ENCODE peak calls at places on chromosomes 3 and 15, in six cellular contexts. One of them, this sample, is unnamed.

GRCh38 chr15:66942649-66943390 is 122.6 kb upstream of the SMAD3 start:
- DNase-seq in A549: no peak
- DNase-seq in heart left ventricle: no peak
- DNase-seq in WERI-Rb-1: no peak
- DNase-seq in transverse colon: no peak
- DNase-seq in osteoblast: peak
- DNase-seq in this sample: no peak

GRCh38 chr3:124887177-124887995 is at the start of gene ITGB5:
- DNase-seq in A549: peak
- DNase-seq in heart left ventricle: peak
- DNase-seq in WERI-Rb-1: peak
- DNase-seq in transverse colon: peak
- DNase-seq in osteoblast: peak
- DNase-seq in this sample: peak

GRCh38 chr3:197093871-197094270 is 64.3 kb upstream of the MELTF start:
- DNase-seq in A549: no peak
- DNase-seq in heart left ventricle: no peak
- DNase-seq in WERI-Rb-1: no peak
- DNase-seq in transverse colon: no peak
- DNase-seq in osteoblast: no peak
- DNase-seq in this sample: no peak

GRCh38 chr3:88005066-88005465 is 53.7 kb downstream of the CGGBP1 start:
- DNase-seq in A549: peak
- DNase-seq in heart left ventricle: no peak
- DNase-seq in WERI-Rb-1: no peak
- DNase-seq in transverse colon: no peak
- DNase-seq in osteoblast: peak
- DNase-seq in this sample: no peak

GRCh38 chr3:63654246-63654645 is 1.8 kb downstream of the SNTN start:
- DNase-seq in A549: no peak
- DNase-seq in heart left ventricle: no peak
- DNase-seq in WERI-Rb-1: no peak
- DNase-seq in transverse colon: no peak
- DNase-seq in osteoblast: no peak
- DNase-seq in this sample: no peak

GRCh38 chr3:171718493-171719205 is 91.6 kb downstream of the PLD1 start:
- DNase-seq in A549: no peak
- DNase-seq in heart left ventricle: no peak
- DNase-seq in WERI-Rb-1: no peak
- DNase-seq in transverse colon: no peak
- DNase-seq in osteoblast: no peak
- DNase-seq in this sample: no peak

GRCh38 chr3:125647318-125648014 is 52.2 kb upstream of the OSBPL11 start:
- DNase-seq in A549: no peak
- DNase-seq in heart left ventricle: no peak
- DNase-seq in WERI-Rb-1: no peak
- DNase-seq in transverse colon: peak
- DNase-seq in osteoblast: no peak
- DNase-seq in this sample: peak

GRCh38 chr3:143088835-143089234 is 30.7 kb upstream of the CHST2 start:
- DNase-seq in A549: no peak
- DNase-seq in heart left ventricle: no peak
- DNase-seq in WERI-Rb-1: no peak
- DNase-seq in transverse colon: no peak
- DNase-seq in osteoblast: no peak
- DNase-seq in this sample: no peak

GRCh38 chr3:123194552-123194951 is 7.2 kb upstream of the SEC22A start:
- DNase-seq in A549: peak
- DNase-seq in heart left ventricle: peak
- DNase-seq in WERI-Rb-1: peak
- DNase-seq in transverse colon: peak
- DNase-seq in osteoblast: no peak
- DNase-seq in this sample: peak

GRCh38 chr15:73075151-73075859 is 23.0 kb downstream of the NEO1 start:
- DNase-seq in A549: no peak
- DNase-seq in heart left ventricle: no peak
- DNase-seq in WERI-Rb-1: no peak
- DNase-seq in transverse colon: no peak
- DNase-seq in osteoblast: no peak
- DNase-seq in this sample: no peak

GRCh38 chr3:11470031-11470853 is 173.5 kb downstream of the VGLL4 start:
- DNase-seq in A549: no peak
- DNase-seq in heart left ventricle: no peak
- DNase-seq in WERI-Rb-1: no peak
- DNase-seq in transverse colon: no peak
- DNase-seq in osteoblast: no peak
- DNase-seq in this sample: no peak

GRCh38 chr15:52511084-52511483 is 17.6 kb downstream of the MYO5A start:
- DNase-seq in A549: no peak
- DNase-seq in heart left ventricle: no peak
- DNase-seq in WERI-Rb-1: no peak
- DNase-seq in transverse colon: no peak
- DNase-seq in osteoblast: no peak
- DNase-seq in this sample: no peak

GRCh38 chr15:88256261-88257230 is at the start of gene NTRK3:
- DNase-seq in A549: peak
- DNase-seq in heart left ventricle: no peak
- DNase-seq in WERI-Rb-1: no peak
- DNase-seq in transverse colon: no peak
- DNase-seq in osteoblast: peak
- DNase-seq in this sample: no peak

GRCh38 chr3:196662711-196663571 is 23.4 kb downstream of the NRROS start:
- DNase-seq in A549: no peak
- DNase-seq in heart left ventricle: no peak
- DNase-seq in WERI-Rb-1: peak
- DNase-seq in transverse colon: no peak
- DNase-seq in osteoblast: peak
- DNase-seq in this sample: no peak

GRCh38 chr15:98753726-98754125 is 105.4 kb downstream of the IGF1R start:
- DNase-seq in A549: no peak
- DNase-seq in heart left ventricle: no peak
- DNase-seq in WERI-Rb-1: no peak
- DNase-seq in transverse colon: no peak
- DNase-seq in osteoblast: no peak
- DNase-seq in this sample: no peak

GRCh38 chr3:104820959-104821358 is 545.8 kb upstream of the ALCAM start:
- DNase-seq in A549: no peak
- DNase-seq in heart left ventricle: no peak
- DNase-seq in WERI-Rb-1: no peak
- DNase-seq in transverse colon: no peak
- DNase-seq in osteoblast: no peak
- DNase-seq in this sample: no peak

GRCh38 chr3:136262559-136262958 is 12.4 kb downstream of the PCCB start:
- DNase-seq in A549: no peak
- DNase-seq in heart left ventricle: no peak
- DNase-seq in WERI-Rb-1: no peak
- DNase-seq in transverse colon: no peak
- DNase-seq in osteoblast: peak
- DNase-seq in this sample: no peak

GRCh38 chr3:197539651-197540051 is 16.1 kb downstream of the BDH1 start:
- DNase-seq in A549: no peak
- DNase-seq in heart left ventricle: no peak
- DNase-seq in WERI-Rb-1: no peak
- DNase-seq in transverse colon: peak
- DNase-seq in osteoblast: no peak
- DNase-seq in this sample: no peak

GRCh38 chr3:127363171-127363570 is 75.3 kb upstream of the PRR20G start:
- DNase-seq in A549: no peak
- DNase-seq in heart left ventricle: no peak
- DNase-seq in WERI-Rb-1: no peak
- DNase-seq in transverse colon: no peak
- DNase-seq in osteoblast: no peak
- DNase-seq in this sample: no peak

GRCh38 chr3:106299300-106300098 is 430.7 kb upstream of the CBLB start:
- DNase-seq in A549: peak
- DNase-seq in heart left ventricle: no peak
- DNase-seq in WERI-Rb-1: no peak
- DNase-seq in transverse colon: no peak
- DNase-seq in osteoblast: no peak
- DNase-seq in this sample: no peak

GRCh38 chr3:61961882-61962281 is 400.5 kb downstream of the PTPRG start:
- DNase-seq in A549: no peak
- DNase-seq in heart left ventricle: no peak
- DNase-seq in WERI-Rb-1: peak
- DNase-seq in transverse colon: no peak
- DNase-seq in osteoblast: no peak
- DNase-seq in this sample: no peak

GRCh38 chr3:133380481-133381225 is 19.2 kb upstream of the BFSP2 start:
- DNase-seq in A549: no peak
- DNase-seq in heart left ventricle: no peak
- DNase-seq in WERI-Rb-1: no peak
- DNase-seq in transverse colon: no peak
- DNase-seq in osteoblast: no peak
- DNase-seq in this sample: no peak

GRCh38 chr3:193590088-193590856 is 2.7 kb upstream of the OPA1 start:
- DNase-seq in A549: peak
- DNase-seq in heart left ventricle: no peak
- DNase-seq in WERI-Rb-1: no peak
- DNase-seq in transverse colon: no peak
- DNase-seq in osteoblast: peak
- DNase-seq in this sample: no peak

GRCh38 chr15:99442268-99442897 is 123.4 kb upstream of the MEF2A start:
- DNase-seq in A549: peak
- DNase-seq in heart left ventricle: peak
- DNase-seq in WERI-Rb-1: peak
- DNase-seq in transverse colon: peak
- DNase-seq in osteoblast: peak
- DNase-seq in this sample: peak

GRCh38 chr3:36814776-36815175 is 50.4 kb upstream of the DCLK3 start:
- DNase-seq in A549: no peak
- DNase-seq in heart left ventricle: no peak
- DNase-seq in WERI-Rb-1: no peak
- DNase-seq in transverse colon: no peak
- DNase-seq in osteoblast: no peak
- DNase-seq in this sample: no peak

GRCh38 chr3:48715179-48715800 is 1.7 kb downstream of the IP6K2 start:
- DNase-seq in A549: peak
- DNase-seq in heart left ventricle: peak
- DNase-seq in WERI-Rb-1: no peak
- DNase-seq in transverse colon: no peak
- DNase-seq in osteoblast: peak
- DNase-seq in this sample: no peak
- H3K4me3 ChIP-seq in A549: peak
- H3K4me3 ChIP-seq in heart left ventricle: peak
- H3K4me3 ChIP-seq in WERI-Rb-1: no peak
- H3K4me3 ChIP-seq in transverse colon: peak
- H3K4me3 ChIP-seq in osteoblast: peak
- H3K4me3 ChIP-seq in this sample: peak

GRCh38 chr3:55964491-55964980 is 477.4 kb upstream of the WNT5A start:
- DNase-seq in A549: no peak
- DNase-seq in heart left ventricle: no peak
- DNase-seq in WERI-Rb-1: no peak
- DNase-seq in transverse colon: no peak
- DNase-seq in osteoblast: no peak
- DNase-seq in this sample: no peak

GRCh38 chr3:55959681-55960080 is 472.6 kb upstream of the WNT5A start:
- DNase-seq in A549: no peak
- DNase-seq in heart left ventricle: no peak
- DNase-seq in WERI-Rb-1: no peak
- DNase-seq in transverse colon: no peak
- DNase-seq in osteoblast: no peak
- DNase-seq in this sample: no peak

GRCh38 chr3:55966566-55966965 is 479.5 kb upstream of the WNT5A start:
- DNase-seq in A549: no peak
- DNase-seq in heart left ventricle: no peak
- DNase-seq in WERI-Rb-1: no peak
- DNase-seq in transverse colon: no peak
- DNase-seq in osteoblast: no peak
- DNase-seq in this sample: no peak

GRCh38 chr3:55965776-55966175 is 478.7 kb upstream of the WNT5A start:
- DNase-seq in A549: no peak
- DNase-seq in heart left ventricle: no peak
- DNase-seq in WERI-Rb-1: no peak
- DNase-seq in transverse colon: no peak
- DNase-seq in osteoblast: no peak
- DNase-seq in this sample: no peak

GRCh38 chr3:55963611-55964010 is 476.5 kb upstream of the WNT5A start:
- DNase-seq in A549: no peak
- DNase-seq in heart left ventricle: no peak
- DNase-seq in WERI-Rb-1: no peak
- DNase-seq in transverse colon: no peak
- DNase-seq in osteoblast: no peak
- DNase-seq in this sample: no peak
- H3K27ac ChIP-seq in A549: no peak
- H3K27ac ChIP-seq in heart left ventricle: no peak
- H3K27ac ChIP-seq in WERI-Rb-1: no peak
- H3K27ac ChIP-seq in transverse colon: no peak
- H3K27ac ChIP-seq in osteoblast: no peak
- H3K27ac ChIP-seq in this sample: no peak

GRCh38 chr3:151434151-151434890 is 26.5 kb downstream of the IGSF10 start:
- DNase-seq in A549: peak
- DNase-seq in heart left ventricle: no peak
- DNase-seq in WERI-Rb-1: no peak
- DNase-seq in transverse colon: no peak
- DNase-seq in osteoblast: peak
- DNase-seq in this sample: no peak
- H3K4me3 ChIP-seq in A549: no peak
- H3K4me3 ChIP-seq in heart left ventricle: no peak
- H3K4me3 ChIP-seq in WERI-Rb-1: no peak
- H3K4me3 ChIP-seq in transverse colon: no peak
- H3K4me3 ChIP-seq in osteoblast: no peak
- H3K4me3 ChIP-seq in this sample: no peak

GRCh38 chr3:158780795-158781590 is 20.9 kb upstream of the MFSD1 start:
- DNase-seq in A549: no peak
- DNase-seq in heart left ventricle: no peak
- DNase-seq in WERI-Rb-1: no peak
- DNase-seq in transverse colon: no peak
- DNase-seq in osteoblast: no peak
- DNase-seq in this sample: no peak

GRCh38 chr3:158785972-158786371 is 15.9 kb upstream of the MFSD1 start:
- DNase-seq in A549: no peak
- DNase-seq in heart left ventricle: no peak
- DNase-seq in WERI-Rb-1: no peak
- DNase-seq in transverse colon: no peak
- DNase-seq in osteoblast: no peak
- DNase-seq in this sample: no peak

GRCh38 chr3:158781859-158782258 is 20.0 kb upstream of the MFSD1 start:
- DNase-seq in A549: no peak
- DNase-seq in heart left ventricle: no peak
- DNase-seq in WERI-Rb-1: no peak
- DNase-seq in transverse colon: no peak
- DNase-seq in osteoblast: no peak
- DNase-seq in this sample: no peak

GRCh38 chr3:158782283-158782682 is 19.6 kb upstream of the MFSD1 start:
- DNase-seq in A549: no peak
- DNase-seq in heart left ventricle: no peak
- DNase-seq in WERI-Rb-1: no peak
- DNase-seq in transverse colon: no peak
- DNase-seq in osteoblast: no peak
- DNase-seq in this sample: no peak

DNA sequence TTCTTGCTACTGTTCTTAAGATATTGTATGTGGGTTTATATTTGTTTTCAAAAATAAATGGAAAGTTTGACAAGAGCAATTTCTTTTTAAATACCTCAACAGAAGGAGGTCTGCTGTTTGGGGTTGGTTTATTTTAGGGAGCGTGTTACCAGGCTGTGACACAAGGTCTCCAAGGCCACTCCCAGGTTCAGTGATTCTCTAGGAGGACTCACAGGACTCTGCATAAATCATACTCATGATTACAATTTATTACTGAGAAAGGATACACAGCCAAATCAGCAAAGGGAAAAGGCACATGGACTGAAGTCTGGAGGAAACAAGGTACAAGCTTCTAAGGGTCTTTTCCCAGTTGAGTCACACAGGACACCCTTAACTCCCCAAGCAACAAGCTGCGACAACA is 18.8 kb upstream of the MFSD1 start:
- DNase-seq in A549: no peak
- DNase-seq in heart left ventricle: no peak
- DNase-seq in WERI-Rb-1: no peak
- DNase-seq in transverse colon: no peak
- DNase-seq in osteoblast: no peak
- DNase-seq in this sample: no peak
- H3K27ac ChIP-seq in A549: peak
- H3K27ac ChIP-seq in heart left ventricle: no peak
- H3K27ac ChIP-seq in WERI-Rb-1: no peak
- H3K27ac ChIP-seq in transverse colon: no peak
- H3K27ac ChIP-seq in osteoblast: no peak
- H3K27ac ChIP-seq in this sample: no peak